ENCODE peak calls at places on chromosome 18, in seven cellular contexts. E is lower lobe of right lung, O is cardiac muscle cell, B is cardiac fibroblast, M is pancreas, X is OCI-LY7, N is HCT116. I is an unnamed sample.

GRCh38 chr18:13556497-13556896 is 169.9 kb downstream of the FAM210A start:
- DNase-seq in O (no peak), B (no peak), N (no peak), M (no peak), X (no peak), E (no peak), I (no peak)

GRCh38 chr18:79327199-79327545 is 68.6 kb upstream of the NFATC1 start:
- DNase-seq in M (no peak), X (no peak), B (no peak), E (no peak), O (no peak), N (no peak), I (no peak)

GRCh38 chr18:12374398-12374797 is 2.6 kb downstream of the AFG3L2 start:
- DNase-seq in B (no peak), O (no peak), X (no peak), E (no peak), M (no peak), N (no peak), I (no peak)

GRCh38 chr18:33665187-33665586 is 87.2 kb downstream of the ASXL3 start:
- DNase-seq in X (no peak), M (no peak), B (no peak), N (no peak), O (no peak), E (no peak), I (no peak)

GRCh38 chr18:28455971-28456370 is 279.0 kb upstream of the CDH2 start:
- DNase-seq in O (no peak), N (no peak), E (no peak), X (no peak), B (no peak), M (no peak), I (no peak)

GRCh38 chr18:34128436-34128835 is 96.3 kb downstream of the NOL4 start:
- DNase-seq in E (no peak), M (no peak), N (no peak), O (no peak), X (no peak), B (peak; percentile 41), I (peak; percentile 7)

GRCh38 chr18:23684515-23685197 is 4.6 kb upstream of the LAMA3 start:
- DNase-seq in O (no peak), B (peak; percentile 70), M (no peak), E (no peak), N (no peak), X (no peak), I (peak; percentile 40)

GRCh38 chr18:45255142-45255890 is 360.0 kb upstream of the SLC14A2 start:
- DNase-seq in E (no peak), N (no peak), X (no peak), O (no peak), B (peak; percentile 85), M (no peak), I (peak; percentile 98)

GRCh38 chr18:58861853-58862252 is 2.8 kb upstream of the ZNF532 start:
- DNase-seq in B (no peak), O (no peak), N (no peak), X (no peak), E (no peak), M (no peak), I (no peak)

GRCh38 chr18:58194028-58194427 is 150.0 kb downstream of the NEDD4L start:
- DNase-seq in M (peak; percentile 40), X (no peak), N (no peak), E (no peak), B (no peak), O (peak; percentile 57), I (no peak)

GRCh38 chr18:44466997-44467396 is 213.7 kb upstream of the SETBP1 start:
- DNase-seq in N (no peak), B (no peak), X (no peak), M (no peak), O (no peak), E (no peak), I (no peak)

GRCh38 chr18:7575465-7576026 is 8.4 kb downstream of the PTPRM start:
- DNase-seq in N (no peak), O (no peak), M (no peak), X (no peak), E (no peak), B (peak; percentile 68), I (peak; percentile 49)

GRCh38 chr18:27843783-27844415 is 333.0 kb downstream of the CDH2 start:
- DNase-seq in E (no peak), B (peak; percentile 77), M (no peak), N (no peak), X (no peak), O (no peak), I (peak; percentile 66)

GRCh38 chr18:50662775-50663383 is 103.0 kb downstream of the MAPK4 start:
- DNase-seq in O (peak; percentile 57), E (no peak), M (no peak), B (no peak), N (no peak), X (no peak), I (no peak)

GRCh38 chr18:28108801-28109200 is 68.1 kb downstream of the CDH2 start:
- DNase-seq in E (no peak), N (no peak), X (peak; percentile 1), M (no peak), B (peak; percentile 35), O (no peak), I (peak; percentile 33)

GRCh38 chr18:519019-519879 is 18.7 kb upstream of the COLEC12 start:
- DNase-seq in E (peak; percentile 63), B (peak; percentile 76), O (peak; percentile 12), X (no peak), M (peak; percentile 43), N (no peak), I (peak; percentile 76)

GRCh38 chr18:69961718-69962117 is 14.0 kb upstream of the CD226 start:
- DNase-seq in M (no peak), N (no peak), E (no peak), O (no peak), B (no peak), X (no peak), I (no peak)

GRCh38 chr18:36309436-36310391 is 12.2 kb downstream of the FHOD3 start:
- DNase-seq in E (no peak), O (peak; percentile 51), M (no peak), N (peak; percentile 82), X (no peak), B (peak; percentile 99), I (peak; percentile 99)

GRCh38 chr18:54689319-54689718 is 98.3 kb downstream of the DYNAP start:
- DNase-seq in M (no peak), X (no peak), N (no peak), E (no peak), B (no peak), O (no peak), I (no peak)

GRCh38 chr18:74397572-74397971 is 59.5 kb downstream of the DIPK1C start:
- DNase-seq in O (no peak), M (no peak), X (no peak), B (no peak), N (no peak), E (no peak), I (no peak)

GRCh38 chr18:53380063-53380639 is 844.3 kb downstream of the MBD2 start:
- DNase-seq in N (peak; percentile 19), X (peak; percentile 15), O (peak; percentile 46), E (no peak), B (peak; percentile 56), M (no peak), I (no peak)

GRCh38 chr18:55307505-55307904 is 280.5 kb downstream of the TCF4 start:
- DNase-seq in M (no peak), E (no peak), B (no peak), O (no peak), N (no peak), X (no peak), I (no peak)

GRCh38 chr18:22391571-22392359 is 25.9 kb downstream of the CTAGE1 start:
- DNase-seq in O (no peak), B (peak; percentile 96), E (no peak), X (no peak), M (no peak), N (no peak), I (peak; percentile 86)

GRCh38 chr18:2976733-2977132 is 36.2 kb downstream of the LPIN2 start:
- DNase-seq in N (no peak), B (no peak), M (no peak), O (no peak), X (no peak), E (no peak), I (no peak)

GRCh38 chr18:2978626-2979025 is 34.3 kb downstream of the LPIN2 start:
- DNase-seq in N (no peak), E (no peak), X (no peak), O (no peak), B (peak; percentile 92), M (no peak), I (peak; percentile 72)

GRCh38 chr18:2979871-2980606 is 32.9 kb downstream of the LPIN2 start:
- DNase-seq in X (peak; percentile 72), M (no peak), B (no peak), E (peak; percentile 56), N (no peak), O (no peak), I (no peak)

GRCh38 chr18:2979027-2979570 is 33.8 kb downstream of the LPIN2 start:
- DNase-seq in X (no peak), B (peak; percentile 92), O (no peak), E (no peak), M (no peak), N (no peak), I (peak; percentile 82)

DNA sequence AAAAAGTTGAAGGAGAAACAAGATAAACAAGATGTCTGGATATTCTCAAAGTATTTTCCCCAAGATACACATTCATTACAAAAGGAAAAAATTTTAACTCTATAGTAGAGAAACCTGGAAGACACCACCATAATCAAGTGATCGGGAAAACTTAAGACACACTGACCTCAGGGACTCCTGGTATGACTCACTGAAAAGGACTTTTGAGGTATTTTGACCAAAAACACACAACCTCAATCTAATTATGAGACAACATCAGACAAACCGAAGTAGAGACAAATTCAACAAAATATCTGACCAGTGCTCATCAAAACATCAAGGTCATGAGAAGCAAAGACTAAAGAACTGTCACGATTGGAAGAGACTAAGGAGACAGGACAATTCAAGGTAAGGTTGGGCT is 34.7 kb downstream of the LPIN2 start:
- DNase-seq in X (no peak), N (no peak), B (peak; percentile 67), E (no peak), M (no peak), O (no peak), I (peak; percentile 46)
- H3K4me3 ChIP-seq in X (no peak overlapping the region), N (no peak overlapping the region), B (peak overlapping the region; percentile 21), E (no peak overlapping the region), M (no peak overlapping the region), O (no peak overlapping the region), I (peak overlapping the region; percentile 52)

DNA sequence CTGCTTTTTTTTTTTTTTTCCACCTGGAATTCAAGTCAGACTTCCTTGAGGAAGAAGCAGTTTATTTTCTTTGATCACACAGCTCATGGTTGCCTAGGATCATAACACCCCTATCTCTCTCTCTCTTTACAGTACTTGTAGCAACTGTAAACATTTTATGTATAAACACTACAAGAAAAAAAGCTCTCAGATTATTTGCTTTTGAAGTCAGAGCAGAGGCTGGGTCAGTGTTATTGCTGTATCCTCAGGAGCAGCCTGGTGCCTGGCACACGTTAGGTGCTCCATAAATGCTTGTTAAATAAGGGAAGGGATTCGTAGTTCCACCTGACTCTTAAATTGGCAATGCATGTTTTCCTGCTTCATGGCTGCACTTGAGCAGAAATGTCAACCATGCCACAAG is 221.2 kb downstream of the TGIF1 start:
- DNase-seq in X (no peak), O (no peak), E (no peak), B (no peak), M (no peak), N (no peak), I (no peak)
- TF ChIP-seq CTCF in X (no peak), O (no peak), E (no peak), B (no peak), M (no peak), N (no peak), I (no peak)

GRCh38 chr18:76499596-76500340 is 4.7 kb upstream of the ZNF516 start:
- DNase-seq in M (no peak), X (peak; percentile 84), B (no peak), N (no peak), E (no peak), O (no peak), I (no peak)
- H3K4me3 ChIP-seq in M (no peak overlapping the region), X (peak overlapping the region; percentile 55), B (no peak overlapping the region), N (no peak overlapping the region), E (no peak overlapping the region), O (no peak overlapping the region), I (no peak overlapping the region)

GRCh38 chr18:2984703-2985261 is 28.2 kb downstream of the LPIN2 start:
- DNase-seq in X (no peak), B (peak; percentile 39), E (no peak), M (no peak), O (no peak), N (no peak), I (no peak)
- TF ChIP-seq CTCF in X (no peak), B (no peak), E (no peak), M (no peak), O (no peak), N (no peak), I (no peak)